ENCODE peak calls at places on chromosomes 3 and 15, in nine cellular contexts. G is cardiac muscle cell, T is GM12865, P is endothelial cell, Z is AG04449, N is transverse colon, K is hepatocyte, U is NB4, S is GM10248. M is an unnamed sample.

GRCh38 chr15:50940506-50940905 is 32.0 kb downstream of the AP4E1 start:
- DNase-seq in G (no peak), T (no peak), P (no peak), Z (no peak), N (no peak), K (no peak), U (no peak), S (no peak), M (peak; percentile 35)

GRCh38 chr3:152459572-152459971 is 190.8 kb downstream of the MBNL1 start:
- DNase-seq in G (no peak), T (no peak), P (no peak), Z (no peak), N (no peak), K (no peak), U (no peak), S (no peak), M (no peak)

GRCh38 chr3:117523407-117523806 is 813.8 kb downstream of the TUSC7 start:
- DNase-seq in G (no peak), T (no peak), P (no peak), Z (no peak), N (no peak), K (no peak), U (no peak), S (no peak), M (no peak)

GRCh38 chr15:71375934-71376333 is 260.7 kb downstream of the THSD4 start:
- DNase-seq in G (no peak), T (no peak), P (no peak), Z (no peak), N (no peak), K (no peak), U (no peak), S (no peak), M (no peak)

GRCh38 chr3:99862208-99862607 is 44.5 kb downstream of the CMSS1 start:
- DNase-seq in G (no peak), T (no peak), P (no peak), Z (no peak), N (no peak), K (no peak), U (no peak), S (no peak), M (no peak)

GRCh38 chr15:74036271-74037170 is 42.0 kb downstream of the PML start:
- DNase-seq in G (peak; percentile 84), T (no peak), P (peak; percentile 74), Z (no peak), N (peak; percentile 64), K (peak; percentile 79), U (peak; percentile 46), S (no peak), M (peak; percentile 56)

GRCh38 chr15:69595009-69595825 is 142.6 kb downstream of the RPLP1 start:
- DNase-seq in G (peak; percentile 78), T (no peak), P (no peak), Z (no peak), N (peak; percentile 15), K (no peak), U (peak; percentile 79), S (no peak), M (no peak)

GRCh38 chr3:63479661-63480035 is 172.8 kb upstream of the SNTN start:
- DNase-seq in G (peak; percentile 25), T (no peak), P (no peak), Z (no peak), N (no peak), K (no peak), U (no peak), S (no peak), M (no peak)

GRCh38 chr15:81069356-81069755 is 64.7 kb upstream of the CFAP161 start:
- DNase-seq in G (no peak), T (no peak), P (no peak), Z (no peak), N (no peak), K (no peak), U (no peak), S (no peak), M (no peak)

GRCh38 chr3:182400838-182401237 is 392.5 kb upstream of the ATP11B start:
- DNase-seq in G (no peak), T (no peak), P (no peak), Z (no peak), N (no peak), K (no peak), U (no peak), S (no peak), M (no peak)

GRCh38 chr3:42097166-42097946 is 6.2 kb downstream of the TRAK1 start:
- DNase-seq in G (no peak), T (no peak), P (no peak), Z (peak; percentile 80), N (no peak), K (no peak), U (no peak), S (no peak), M (no peak)

GRCh38 chr3:24683090-24683489 is 188.4 kb upstream of the THRB start:
- DNase-seq in G (no peak), T (no peak), P (no peak), Z (no peak), N (no peak), K (no peak), U (no peak), S (no peak), M (no peak)

GRCh38 chr3:74561881-74562280 is 52.6 kb downstream of the CNTN3 start:
- DNase-seq in G (no peak), T (no peak), P (no peak), Z (peak; percentile 44), N (no peak), K (no peak), U (no peak), S (no peak), M (peak; percentile 1)

GRCh38 chr3:123559040-123559861 is 25.6 kb downstream of the HACD2 start:
- DNase-seq in G (peak; percentile 78), T (peak; percentile 66), P (peak; percentile 13), Z (no peak), N (no peak), K (peak; percentile 82), U (peak; percentile 58), S (peak; percentile 56), M (peak; percentile 57)

GRCh38 chr3:48267782-48268181 is 26.9 kb downstream of the ZNF589 start:
- DNase-seq in G (no peak), T (no peak), P (no peak), Z (no peak), N (peak; percentile 25), K (peak; percentile 21), U (no peak), S (no peak), M (peak; percentile 27)

GRCh38 chr15:63735449-63735848 is 98.3 kb downstream of the HERC1 start:
- DNase-seq in G (no peak), T (no peak), P (no peak), Z (no peak), N (no peak), K (no peak), U (no peak), S (no peak), M (no peak)

DNA sequence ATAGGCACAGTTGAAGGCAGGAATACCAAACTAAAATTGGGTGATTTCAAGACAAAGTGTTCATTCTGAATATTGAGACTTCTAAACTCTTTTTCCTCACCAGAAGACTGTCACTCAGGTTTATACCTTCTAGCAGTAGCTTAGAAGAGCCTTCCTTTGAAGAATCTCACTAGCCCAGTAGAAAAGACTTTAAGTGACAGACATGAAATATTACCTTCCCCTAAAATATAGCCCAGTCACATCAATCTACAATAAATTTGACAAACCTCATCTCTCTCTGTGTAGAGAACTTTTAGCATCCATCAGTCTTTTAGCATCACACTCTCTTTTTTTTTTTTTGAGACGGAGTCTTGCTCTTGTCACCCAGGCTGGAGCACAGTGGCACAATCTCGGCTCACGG is 97.5 kb downstream of the HERC1 start:
- DNase-seq in G (no peak), T (no peak), P (no peak), Z (no peak), N (no peak), K (no peak), U (no peak), S (no peak), M (no peak)
- TF ChIP-seq CTCF in G (no peak), T (no peak), P (no peak), Z (no peak), N (no peak), K (no peak), U (no peak), S (no peak), M (no peak)

GRCh38 chr3:111303760-111304159 is 232.1 kb downstream of the NECTIN3 start:
- DNase-seq in G (no peak), T (no peak), P (no peak), Z (no peak), N (no peak), K (no peak), U (no peak), S (no peak), M (no peak)

GRCh38 chr3:111301238-111301798 is 229.7 kb downstream of the NECTIN3 start:
- DNase-seq in G (no peak), T (no peak), P (no peak), Z (no peak), N (no peak), K (no peak), U (no peak), S (no peak), M (no peak)

GRCh38 chr3:111302073-111302472 is 230.5 kb downstream of the NECTIN3 start:
- DNase-seq in G (no peak), T (no peak), P (no peak), Z (no peak), N (no peak), K (no peak), U (no peak), S (no peak), M (no peak)

DNA sequence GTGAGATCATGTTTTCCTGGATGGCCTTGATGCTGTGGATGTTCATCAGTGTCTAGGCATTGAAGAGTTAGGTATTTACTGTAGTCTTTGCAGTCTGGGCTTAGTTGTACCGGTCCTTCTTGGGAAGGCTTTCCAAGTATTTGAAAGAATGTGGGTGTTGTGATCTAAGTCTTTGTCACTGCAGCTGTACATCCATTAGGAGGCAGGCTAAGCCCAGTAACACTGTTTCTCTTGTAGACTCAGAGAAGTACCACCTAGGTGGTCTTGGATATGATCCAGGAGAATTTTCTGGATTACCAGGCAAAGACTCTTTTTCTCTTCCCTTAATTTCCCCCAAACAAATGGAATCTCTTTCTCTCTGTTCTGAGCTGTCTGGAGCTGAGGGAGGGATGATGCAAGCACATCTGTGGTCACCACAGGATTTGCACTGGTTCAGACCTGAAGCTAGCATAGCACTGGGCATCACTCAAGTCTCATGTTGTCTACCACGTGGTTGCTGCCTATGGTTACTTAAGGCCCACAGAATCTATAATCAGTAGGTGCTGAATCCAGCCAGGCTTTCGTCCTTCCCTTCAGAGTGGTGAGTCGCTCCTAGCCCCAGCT is 227.6 kb downstream of the NECTIN3 start:
- DNase-seq in G (no peak), T (no peak), P (no peak), Z (no peak), N (no peak), K (no peak), U (no peak), S (no peak), M (no peak)
- TF ChIP-seq CTCF in G (peak; percentile 9), T (no peak), P (no peak), Z (no peak), N (no peak), K (peak; percentile 12), U (no peak), S (no peak), M (no peak)

GRCh38 chr15:33699691-33700447 is 268.4 kb upstream of the CHRM5 start:
- DNase-seq in G (peak; percentile 37), T (peak; percentile 3), P (peak; percentile 20), Z (no peak), N (no peak), K (peak; percentile 17), U (peak; percentile 11), S (no peak), M (peak; percentile 7)
- TF ChIP-seq CTCF in G (peak; percentile 35), T (no peak), P (peak; percentile 37), Z (no peak), N (no peak), K (peak; percentile 27), U (peak; percentile 8), S (no peak), M (peak; percentile 21)

GRCh38 chr15:98648654-98649537 is 557 bp downstream of the IGF1R start:
- DNase-seq in G (peak; percentile 78), T (peak; percentile 74), P (peak; percentile 49), Z (no peak), N (peak; percentile 49), K (peak; percentile 79), U (peak; percentile 76), S (peak; percentile 45), M (peak; percentile 63)
- TF ChIP-seq CTCF in G (no peak), T (peak; percentile 16), P (no peak), Z (no peak), N (no peak), K (peak; percentile 27), U (no peak), S (no peak), M (no peak)